ENCODE peak calls at places on chromosomes 3 and 15, in ten cellular contexts. One of them, this sample, is unnamed.

GRCh38 chr3:160784853-160785252 is 28.8 kb downstream of the PPM1L start:
- DNase-seq in IMR-90: no peak
- DNase-seq in dorsolateral prefrontal cortex: no peak
- DNase-seq in CD4-positive, alpha-beta T cell: no peak
- DNase-seq in CD8-positive, alpha-beta memory T cell: no peak
- DNase-seq in Peyer's patch: no peak
- DNase-seq in esophagus squamous epithelium: no peak
- DNase-seq in AG04450: no peak
- DNase-seq in RWPE1: peak; percentile 4
- DNase-seq in substantia nigra: no peak
- DNase-seq in this sample: no peak

GRCh38 chr3:173553635-173554280 is 156.2 kb downstream of the NLGN1 start:
- DNase-seq in CD4-positive, alpha-beta T cell: no peak
- DNase-seq in AG04450: peak; percentile 4
- DNase-seq in dorsolateral prefrontal cortex: no peak
- DNase-seq in RWPE1: peak; percentile 8
- DNase-seq in CD8-positive, alpha-beta memory T cell: no peak
- DNase-seq in esophagus squamous epithelium: no peak
- DNase-seq in Peyer's patch: no peak
- DNase-seq in IMR-90: peak; percentile 42
- DNase-seq in substantia nigra: no peak
- DNase-seq in this sample: no peak

GRCh38 chr15:56760186-56760585 is 26.9 kb upstream of the ZNF280D start:
- DNase-seq in Peyer's patch: no peak
- DNase-seq in IMR-90: peak; percentile 21
- DNase-seq in dorsolateral prefrontal cortex: no peak
- DNase-seq in RWPE1: peak; percentile 8
- DNase-seq in esophagus squamous epithelium: no peak
- DNase-seq in AG04450: no peak
- DNase-seq in CD8-positive, alpha-beta memory T cell: no peak
- DNase-seq in substantia nigra: no peak
- DNase-seq in CD4-positive, alpha-beta T cell: no peak
- DNase-seq in this sample: no peak

GRCh38 chr3:196044513-196044912 is 37.4 kb downstream of the TFRC start:
- DNase-seq in dorsolateral prefrontal cortex: no peak
- DNase-seq in Peyer's patch: no peak
- DNase-seq in substantia nigra: no peak
- DNase-seq in RWPE1: no peak
- DNase-seq in CD4-positive, alpha-beta T cell: no peak
- DNase-seq in CD8-positive, alpha-beta memory T cell: no peak
- DNase-seq in IMR-90: no peak
- DNase-seq in esophagus squamous epithelium: no peak
- DNase-seq in AG04450: no peak
- DNase-seq in this sample: no peak

GRCh38 chr3:42745776-42746454 is 27.1 kb downstream of the CCDC13 start:
- DNase-seq in dorsolateral prefrontal cortex: no peak
- DNase-seq in Peyer's patch: no peak
- DNase-seq in IMR-90: no peak
- DNase-seq in esophagus squamous epithelium: no peak
- DNase-seq in AG04450: no peak
- DNase-seq in CD4-positive, alpha-beta T cell: no peak
- DNase-seq in RWPE1: no peak
- DNase-seq in CD8-positive, alpha-beta memory T cell: no peak
- DNase-seq in substantia nigra: no peak
- DNase-seq in this sample: no peak

GRCh38 chr3:183044547-183045229 is 54.6 kb downstream of the MCCC1 start:
- DNase-seq in substantia nigra: no peak
- DNase-seq in CD4-positive, alpha-beta T cell: no peak
- DNase-seq in esophagus squamous epithelium: no peak
- DNase-seq in CD8-positive, alpha-beta memory T cell: no peak
- DNase-seq in dorsolateral prefrontal cortex: no peak
- DNase-seq in AG04450: no peak
- DNase-seq in RWPE1: no peak
- DNase-seq in Peyer's patch: peak; percentile 75
- DNase-seq in IMR-90: no peak
- DNase-seq in this sample: no peak

GRCh38 chr3:40827942-40828688 is 303.4 kb downstream of the ZNF621 start:
- DNase-seq in CD8-positive, alpha-beta memory T cell: no peak
- DNase-seq in IMR-90: no peak
- DNase-seq in CD4-positive, alpha-beta T cell: no peak
- DNase-seq in Peyer's patch: peak; percentile 55
- DNase-seq in esophagus squamous epithelium: no peak
- DNase-seq in substantia nigra: no peak
- DNase-seq in RWPE1: peak; percentile 7
- DNase-seq in AG04450: no peak
- DNase-seq in dorsolateral prefrontal cortex: no peak
- DNase-seq in this sample: no peak

GRCh38 chr15:90060797-90061196 is 41.5 kb downstream of the IDH2 start:
- DNase-seq in IMR-90: no peak
- DNase-seq in CD8-positive, alpha-beta memory T cell: no peak
- DNase-seq in CD4-positive, alpha-beta T cell: no peak
- DNase-seq in RWPE1: no peak
- DNase-seq in Peyer's patch: no peak
- DNase-seq in AG04450: no peak
- DNase-seq in esophagus squamous epithelium: no peak
- DNase-seq in substantia nigra: no peak
- DNase-seq in dorsolateral prefrontal cortex: no peak
- DNase-seq in this sample: no peak

GRCh38 chr15:77144492-77145070 is 73.7 kb upstream of the TSPAN3 start:
- DNase-seq in dorsolateral prefrontal cortex: no peak
- DNase-seq in RWPE1: no peak
- DNase-seq in Peyer's patch: no peak
- DNase-seq in CD4-positive, alpha-beta T cell: no peak
- DNase-seq in substantia nigra: no peak
- DNase-seq in CD8-positive, alpha-beta memory T cell: no peak
- DNase-seq in IMR-90: peak; percentile 97
- DNase-seq in AG04450: peak; percentile 89
- DNase-seq in esophagus squamous epithelium: no peak
- DNase-seq in this sample: no peak

GRCh38 chr3:138914870-138915502 is 32.0 kb downstream of the FOXL2 start:
- DNase-seq in RWPE1: no peak
- DNase-seq in Peyer's patch: no peak
- DNase-seq in CD8-positive, alpha-beta memory T cell: no peak
- DNase-seq in dorsolateral prefrontal cortex: no peak
- DNase-seq in substantia nigra: no peak
- DNase-seq in IMR-90: peak; percentile 62
- DNase-seq in AG04450: no peak
- DNase-seq in CD4-positive, alpha-beta T cell: no peak
- DNase-seq in esophagus squamous epithelium: no peak
- DNase-seq in this sample: no peak

GRCh38 chr3:143951351-143951971 is 20.2 kb upstream of the DIPK2A start:
- DNase-seq in substantia nigra: no peak
- DNase-seq in CD8-positive, alpha-beta memory T cell: peak; percentile 11
- DNase-seq in Peyer's patch: peak; percentile 49
- DNase-seq in AG04450: no peak
- DNase-seq in CD4-positive, alpha-beta T cell: no peak
- DNase-seq in IMR-90: peak; percentile 46
- DNase-seq in esophagus squamous epithelium: no peak
- DNase-seq in dorsolateral prefrontal cortex: no peak
- DNase-seq in RWPE1: peak; percentile 38
- DNase-seq in this sample: no peak

DNA sequence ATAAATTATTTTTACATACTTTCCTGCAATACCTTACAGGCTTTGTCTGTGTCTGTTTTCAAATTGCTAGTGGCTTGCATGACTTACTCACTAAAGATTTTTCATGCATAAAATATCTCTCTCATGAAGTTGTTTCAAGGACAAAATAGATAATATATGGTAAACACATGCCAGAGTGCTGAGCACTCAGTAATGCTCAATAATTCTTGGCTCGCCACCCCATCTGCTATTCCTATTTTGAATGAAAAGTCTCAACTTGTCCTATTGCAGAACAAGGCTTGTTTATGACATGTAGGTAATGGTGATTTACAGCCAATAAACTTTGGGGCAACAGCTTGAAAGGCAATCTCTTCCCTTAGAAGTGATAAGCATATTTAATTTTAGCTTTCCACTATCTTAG is 788.9 kb upstream of the ROBO1 start:
- DNase-seq in esophagus squamous epithelium: no peak
- DNase-seq in dorsolateral prefrontal cortex: no peak
- DNase-seq in IMR-90: no peak
- DNase-seq in Peyer's patch: no peak
- DNase-seq in AG04450: no peak
- DNase-seq in CD8-positive, alpha-beta memory T cell: no peak
- DNase-seq in CD4-positive, alpha-beta T cell: no peak
- DNase-seq in RWPE1: peak; percentile 0
- DNase-seq in substantia nigra: no peak
- DNase-seq in this sample: no peak
- H3K27ac ChIP-seq in esophagus squamous epithelium: no peak overlapping the region
- H3K27ac ChIP-seq in dorsolateral prefrontal cortex: no peak overlapping the region
- H3K27ac ChIP-seq in IMR-90: no peak overlapping the region
- H3K27ac ChIP-seq in Peyer's patch: no peak overlapping the region
- H3K27ac ChIP-seq in AG04450: no peak overlapping the region
- H3K27ac ChIP-seq in CD8-positive, alpha-beta memory T cell: no peak overlapping the region
- H3K27ac ChIP-seq in CD4-positive, alpha-beta T cell: no peak overlapping the region
- H3K27ac ChIP-seq in RWPE1: no peak overlapping the region
- H3K27ac ChIP-seq in substantia nigra: no peak overlapping the region
- H3K27ac ChIP-seq in this sample: no peak overlapping the region

DNA sequence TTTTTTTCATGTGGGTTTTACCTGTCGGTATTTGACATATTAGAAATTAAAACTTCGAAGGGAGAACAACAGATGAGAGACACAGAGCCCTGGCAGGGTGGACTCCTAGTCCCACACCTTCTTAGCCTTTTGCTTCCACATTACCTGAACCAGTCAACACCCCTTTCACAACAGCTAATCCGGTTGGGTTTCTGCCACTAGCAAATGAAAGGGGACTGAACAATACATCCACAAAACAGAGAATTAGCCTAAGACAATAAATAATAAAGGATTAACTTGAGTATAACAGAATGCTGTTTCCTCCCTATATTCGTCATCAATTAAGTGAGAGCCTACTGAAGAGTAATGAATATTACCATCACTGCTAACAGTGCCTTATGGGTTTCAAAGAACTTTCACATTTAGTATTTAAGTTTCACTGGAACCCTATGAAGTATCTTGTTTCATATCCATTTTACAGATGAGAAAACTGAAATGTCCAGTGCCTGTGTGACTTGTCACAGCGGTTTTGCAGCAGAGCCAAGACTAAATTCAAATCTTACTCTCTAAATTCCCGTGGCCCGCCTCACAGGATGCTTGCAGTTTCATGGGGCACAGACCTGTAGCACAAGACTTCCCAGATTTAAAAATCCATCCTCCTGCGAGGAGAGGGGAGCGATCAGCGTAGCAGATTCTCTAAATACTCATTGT is 1.0 kb upstream of the RAB8B start:
- DNase-seq in CD4-positive, alpha-beta T cell: no peak
- DNase-seq in CD8-positive, alpha-beta memory T cell: no peak
- DNase-seq in RWPE1: no peak
- DNase-seq in AG04450: no peak
- DNase-seq in IMR-90: no peak
- DNase-seq in esophagus squamous epithelium: no peak
- DNase-seq in Peyer's patch: no peak
- DNase-seq in substantia nigra: no peak
- DNase-seq in dorsolateral prefrontal cortex: no peak
- DNase-seq in this sample: no peak
- H3K27ac ChIP-seq in CD4-positive, alpha-beta T cell: peak overlapping the region; percentile 33
- H3K27ac ChIP-seq in CD8-positive, alpha-beta memory T cell: peak overlapping the region; percentile 75
- H3K27ac ChIP-seq in RWPE1: peak overlapping the region; percentile 69
- H3K27ac ChIP-seq in AG04450: peak overlapping the region; percentile 57
- H3K27ac ChIP-seq in IMR-90: peak overlapping the region; percentile 31
- H3K27ac ChIP-seq in esophagus squamous epithelium: peak overlapping the region; percentile 91
- H3K27ac ChIP-seq in Peyer's patch: peak overlapping the region; percentile 47
- H3K27ac ChIP-seq in substantia nigra: peak overlapping the region; percentile 78
- H3K27ac ChIP-seq in dorsolateral prefrontal cortex: peak overlapping the region; percentile 92
- H3K27ac ChIP-seq in this sample: peak overlapping the region; percentile 77

GRCh38 chr3:156460206-156460609 is 94.7 kb downstream of the SSR3 start:
- DNase-seq in RWPE1: no peak
- DNase-seq in esophagus squamous epithelium: no peak
- DNase-seq in CD8-positive, alpha-beta memory T cell: no peak
- DNase-seq in AG04450: no peak
- DNase-seq in Peyer's patch: no peak
- DNase-seq in IMR-90: no peak
- DNase-seq in CD4-positive, alpha-beta T cell: no peak
- DNase-seq in dorsolateral prefrontal cortex: no peak
- DNase-seq in substantia nigra: no peak
- DNase-seq in this sample: no peak
- H3K27ac ChIP-seq in RWPE1: no peak overlapping the region
- H3K27ac ChIP-seq in esophagus squamous epithelium: no peak overlapping the region
- H3K27ac ChIP-seq in CD8-positive, alpha-beta memory T cell: no peak overlapping the region
- H3K27ac ChIP-seq in AG04450: no peak overlapping the region
- H3K27ac ChIP-seq in Peyer's patch: no peak overlapping the region
- H3K27ac ChIP-seq in IMR-90: no peak overlapping the region
- H3K27ac ChIP-seq in CD4-positive, alpha-beta T cell: no peak overlapping the region
- H3K27ac ChIP-seq in dorsolateral prefrontal cortex: peak overlapping the region; percentile 44
- H3K27ac ChIP-seq in substantia nigra: no peak overlapping the region
- H3K27ac ChIP-seq in this sample: peak overlapping the region; percentile 48

GRCh38 chr3:157417247-157417646 is 19.4 kb upstream of the PTX3 start:
- DNase-seq in IMR-90: no peak
- DNase-seq in AG04450: no peak
- DNase-seq in dorsolateral prefrontal cortex: no peak
- DNase-seq in Peyer's patch: no peak
- DNase-seq in CD4-positive, alpha-beta T cell: no peak
- DNase-seq in esophagus squamous epithelium: no peak
- DNase-seq in RWPE1: no peak
- DNase-seq in substantia nigra: no peak
- DNase-seq in CD8-positive, alpha-beta memory T cell: no peak
- DNase-seq in this sample: no peak
- H3K27ac ChIP-seq in IMR-90: no peak overlapping the region
- H3K27ac ChIP-seq in AG04450: no peak overlapping the region
- H3K27ac ChIP-seq in dorsolateral prefrontal cortex: no peak overlapping the region
- H3K27ac ChIP-seq in Peyer's patch: no peak overlapping the region
- H3K27ac ChIP-seq in CD4-positive, alpha-beta T cell: no peak overlapping the region
- H3K27ac ChIP-seq in esophagus squamous epithelium: no peak overlapping the region
- H3K27ac ChIP-seq in RWPE1: no peak overlapping the region
- H3K27ac ChIP-seq in substantia nigra: no peak overlapping the region
- H3K27ac ChIP-seq in CD8-positive, alpha-beta memory T cell: no peak overlapping the region
- H3K27ac ChIP-seq in this sample: no peak overlapping the region

This sample was measured in caudate nucleus.